ENCODE peak calls at places on chromosome 3, in nine cellular contexts. E is A549; K is activated T-cell treated with anti-CD3 and anti-CD28 coated beads for 24 hours; A is GM12891; R is HEK293T; M is activated CD8-positive, alpha-beta T cell treated with anti-CD3 and anti-CD28 coated beads for 36 hours; U is Karpas-422; N is nephron progenitor cell; L is DMS79 treated with DMSO at 0.1 percent for 48 hours. G is an unnamed sample.

GRCh38 chr3:77467702-77468407 is 428.0 kb downstream of the ROBO2 start:
- DNase-seq in E (no peak), L (peak), M (no peak), R (no peak), U (no peak), N (no peak), K (no peak), A (no peak), G (peak)

GRCh38 chr3:178056868-178057267 is 479.4 kb upstream of the KCNMB2 start:
- DNase-seq in M (no peak), L (no peak), A (no peak), K (no peak), U (no peak), R (no peak), N (no peak), E (no peak), G (peak)

GRCh38 chr3:145903472-145904013 is 257.4 kb downstream of the PLOD2 start:
- DNase-seq in A (no peak), M (no peak), L (no peak), U (no peak), E (no peak), N (no peak), K (no peak), R (no peak), G (no peak)

GRCh38 chr3:71489315-71489761 is 94.2 kb downstream of the FOXP1 start:
- DNase-seq in E (no peak), N (no peak), A (no peak), U (no peak), K (no peak), L (no peak), M (peak), R (no peak), G (no peak)

GRCh38 chr3:15527031-15527459 is 5.5 kb upstream of the COLQ start:
- DNase-seq in A (no peak), M (peak), L (no peak), E (peak), U (peak), R (peak), K (no peak), N (peak), G (no peak)

GRCh38 chr3:114080201-114080600 is 23.7 kb downstream of the QTRT2 start:
- DNase-seq in N (no peak), A (no peak), M (no peak), E (no peak), U (no peak), R (no peak), L (no peak), K (no peak), G (no peak)

GRCh38 chr3:113018461-113019181 is 27.8 kb downstream of the GTPBP8 start:
- DNase-seq in K (no peak), M (peak), U (peak), N (no peak), L (peak), R (no peak), A (no peak), E (no peak), G (peak)

GRCh38 chr3:64533565-64534317 is 154.1 kb downstream of the ADAMTS9 start:
- DNase-seq in L (peak), E (peak), M (peak), K (peak), A (peak), N (peak), R (peak), U (peak), G (peak)